ENCODE peak calls at places on chromosomes 11 and 22, in ten cellular contexts. B, M, O, L, D, J, X, W, K and V are unnamed samples.

GRCh38 chr22:49780992-49781782 is 46.5 kb downstream of the BRD1 start:
- DNase-seq in B (no peak), M (no peak), O (no peak), L (no peak), D (no peak), J (no peak), X (no peak), W (no peak), K (no peak), V (no peak)

GRCh38 chr22:35154937-35155387 is 89.0 kb downstream of the ISX start:
- DNase-seq in B (peak), M (peak), O (peak), L (peak), D (peak), J (peak), X (peak), W (peak), K (no peak), V (peak)

GRCh38 chr11:27174026-27174425 is 133.4 kb downstream of the BBOX1 start:
- DNase-seq in B (no peak), M (no peak), O (no peak), L (no peak), D (no peak), J (no peak), X (peak), W (peak), K (no peak), V (no peak)

GRCh38 chr11:3014314-3014938 is 22.3 kb upstream of the NAP1L4 start:
- DNase-seq in B (peak), M (no peak), O (no peak), L (no peak), D (no peak), J (no peak), X (no peak), W (no peak), K (no peak), V (peak)

GRCh38 chr22:35627267-35628041 is 10.3 kb upstream of the MB start:
- DNase-seq in B (peak), M (peak), O (peak), L (peak), D (peak), J (peak), X (peak), W (peak), K (no peak), V (peak)

GRCh38 chr11:128582496-128583366 is 4.6 kb downstream of the ETS1 start:
- DNase-seq in B (no peak), M (no peak), O (no peak), L (peak), D (no peak), J (no peak), X (no peak), W (no peak), K (no peak), V (no peak)

GRCh38 chr11:69487391-69487790 is 5.9 kb downstream of the LINC01488 start:
- DNase-seq in B (no peak), M (no peak), O (no peak), L (no peak), D (no peak), J (no peak), X (no peak), W (no peak), K (no peak), V (no peak)

GRCh38 chr11:110297726-110298297 is 1.4 kb upstream of the RDX start:
- DNase-seq in B (no peak), M (no peak), O (no peak), L (no peak), D (no peak), J (no peak), X (no peak), W (no peak), K (no peak), V (no peak)

GRCh38 chr11:120912504-120912903 is 111.4 kb upstream of the TBCEL start:
- DNase-seq in B (no peak), M (peak), O (no peak), L (peak), D (no peak), J (no peak), X (peak), W (no peak), K (no peak), V (no peak)

GRCh38 chr11:126416542-126417090 is 61.1 kb downstream of the ST3GAL4 start:
- DNase-seq in B (peak), M (no peak), O (peak), L (no peak), D (peak), J (peak), X (no peak), W (peak), K (no peak), V (peak)

GRCh38 chr11:129364143-129364654 is 11.4 kb upstream of the BARX2 start:
- DNase-seq in B (peak), M (peak), O (peak), L (peak), D (peak), J (peak), X (peak), W (peak), K (no peak), V (peak)

GRCh38 chr11:121059605-121060004 is 35.7 kb downstream of the TBCEL start:
- DNase-seq in B (no peak), M (no peak), O (no peak), L (no peak), D (no peak), J (no peak), X (no peak), W (no peak), K (no peak), V (no peak)

GRCh38 chr22:29032014-29032475 is 29.6 kb downstream of the C22orf31 start:
- DNase-seq in B (no peak), M (no peak), O (no peak), L (no peak), D (peak), J (no peak), X (peak), W (no peak), K (no peak), V (no peak)

GRCh38 chr11:35155677-35156076 is 16.7 kb downstream of the CD44 start:
- DNase-seq in B (no peak), M (no peak), O (no peak), L (no peak), D (no peak), J (no peak), X (no peak), W (no peak), K (no peak), V (no peak)
- H3K27ac ChIP-seq in B (no peak), M (no peak), O (no peak), L (no peak), D (no peak), J (no peak), X (no peak), W (no peak), K (peak), V (no peak)

GRCh38 chr11:72038491-72038890 is 39.8 kb downstream of the IL18BP start:
- DNase-seq in B (peak), M (no peak), O (peak), L (no peak), D (peak), J (peak), X (no peak), W (peak), K (no peak), V (no peak)

GRCh38 chr11:72039108-72039850 is 40.6 kb downstream of the IL18BP start:
- DNase-seq in B (peak), M (no peak), O (no peak), L (no peak), D (peak), J (no peak), X (no peak), W (peak), K (no peak), V (no peak)

GRCh38 chr11:72042059-72042425 is 38.3 kb downstream of the NUMA1 start:
- DNase-seq in B (no peak), M (no peak), O (no peak), L (no peak), D (no peak), J (no peak), X (no peak), W (no peak), K (no peak), V (no peak)

GRCh38 chr11:72041364-72042058 is 38.8 kb downstream of the NUMA1 start:
- DNase-seq in B (peak), M (peak), O (peak), L (peak), D (peak), J (peak), X (peak), W (peak), K (no peak), V (peak)

DNA sequence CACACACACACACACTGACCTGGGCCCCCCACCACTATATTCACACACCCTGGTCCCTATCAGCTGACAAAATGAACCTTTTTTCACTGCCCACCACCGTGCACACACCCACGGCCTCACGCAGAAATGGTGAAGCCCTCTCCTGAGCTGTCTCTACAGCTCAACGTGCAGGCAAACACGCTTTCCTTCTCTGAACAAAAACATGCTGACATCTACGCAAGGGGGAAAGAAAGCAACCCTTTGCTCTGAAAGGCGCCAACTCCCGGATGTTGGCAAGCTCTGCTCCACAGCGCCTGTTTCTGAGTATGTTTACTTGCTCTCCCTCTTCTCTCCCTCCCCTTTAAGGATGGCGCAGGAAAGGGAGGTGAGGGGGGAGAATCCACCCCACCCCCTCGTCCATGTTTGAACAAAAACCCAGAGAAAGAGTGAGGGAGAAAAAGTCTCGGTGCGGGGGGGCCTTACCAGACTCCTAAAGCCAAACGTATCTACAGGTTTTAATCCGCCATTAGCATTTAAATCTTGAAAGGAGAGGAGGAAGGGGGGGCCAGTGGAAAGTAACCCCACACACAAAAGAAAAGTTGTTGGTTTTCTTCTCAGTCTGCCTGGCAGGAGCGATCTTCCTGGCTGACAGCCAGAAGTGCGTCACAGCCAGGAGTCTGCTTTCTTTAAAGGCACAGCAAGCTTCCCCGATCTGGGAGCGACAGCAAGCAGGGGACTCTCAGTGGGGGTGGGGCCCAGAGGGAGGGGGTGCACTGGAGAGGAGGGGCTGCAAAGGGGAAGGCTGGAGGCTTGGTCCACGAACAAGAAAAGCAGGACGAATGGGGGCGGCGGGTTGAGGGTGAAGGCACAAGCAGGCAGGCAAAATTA is 39.6 kb downstream of the NUMA1 start:
- DNase-seq in B (peak), M (peak), O (peak), L (peak), D (peak), J (peak), X (peak), W (peak), K (no peak), V (peak)
- TF ChIP-seq POLR2A in B (peak), M (no peak), O (peak), L (no peak), D (no peak), J (peak), X (no peak), W (no peak), K (peak), V (no peak)

DNA sequence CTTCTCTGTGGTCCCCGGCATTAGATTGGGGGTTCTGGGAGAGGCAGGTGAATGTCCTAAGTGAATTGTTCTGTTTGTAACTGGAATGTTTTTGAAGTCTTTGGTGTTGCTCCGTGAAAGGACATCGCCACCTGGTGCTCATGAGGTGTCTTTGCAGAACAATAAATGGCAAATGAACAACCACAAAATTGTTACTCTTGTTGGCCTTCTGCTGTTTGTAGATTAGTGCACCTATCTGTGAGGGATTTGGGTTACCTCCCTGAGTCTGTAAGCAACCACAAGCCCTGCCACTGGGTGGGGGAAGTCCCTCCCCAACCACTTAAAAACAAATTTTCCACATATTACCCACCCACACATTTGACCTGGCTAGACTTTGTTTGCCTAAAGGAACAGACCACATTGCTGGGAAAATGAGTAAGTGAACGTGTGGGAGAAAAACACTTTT is 4.7 kb downstream of the MPEG1 start:
- DNase-seq in B (no peak), M (no peak), O (peak), L (peak), D (peak), J (peak), X (peak), W (peak), K (no peak), V (peak)
- TF ChIP-seq CTCF in B (peak), M (peak), O (peak), L (peak), D (peak), J (peak), X (peak), W (peak), K (peak), V (peak)

GRCh38 chr11:134950692-134951304 is 538.8 kb upstream of the B3GAT1 start:
- DNase-seq in B (no peak), M (no peak), O (no peak), L (no peak), D (no peak), J (no peak), X (no peak), W (no peak), K (no peak), V (no peak)

GRCh38 chr11:134947556-134947955 is 535.5 kb upstream of the B3GAT1 start:
- DNase-seq in B (no peak), M (no peak), O (no peak), L (no peak), D (no peak), J (no peak), X (no peak), W (no peak), K (no peak), V (no peak)

GRCh38 chr11:134951305-134951700 is 539.3 kb upstream of the B3GAT1 start:
- DNase-seq in B (no peak), M (no peak), O (no peak), L (no peak), D (no peak), J (peak), X (no peak), W (no peak), K (no peak), V (no peak)

GRCh38 chr11:134949716-134950115 is 537.7 kb upstream of the B3GAT1 start:
- DNase-seq in B (no peak), M (no peak), O (no peak), L (no peak), D (no peak), J (no peak), X (no peak), W (no peak), K (no peak), V (no peak)

DNA sequence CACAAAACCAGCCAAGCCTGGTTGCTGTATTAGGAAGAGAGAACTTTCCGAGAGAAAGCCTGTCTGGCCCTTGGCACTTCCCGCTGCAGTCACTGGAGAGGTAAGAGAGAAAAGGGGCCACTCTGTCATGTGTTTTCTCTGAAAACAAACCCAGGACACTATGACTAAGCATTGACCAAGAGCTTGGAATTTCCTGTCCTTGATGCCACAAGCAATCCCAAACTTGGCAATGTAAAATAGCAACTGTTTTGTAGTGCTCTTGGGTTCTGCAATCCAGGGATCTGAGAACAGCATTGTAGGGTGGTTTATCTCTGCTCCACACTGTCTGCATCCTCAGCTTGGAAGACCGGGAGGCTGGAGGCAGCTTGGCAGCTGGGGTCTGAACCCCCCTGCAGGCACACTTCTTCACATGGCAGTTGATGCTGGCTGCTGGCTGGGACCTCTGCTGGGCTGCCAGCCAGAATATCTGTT is 537.1 kb upstream of the B3GAT1 start:
- DNase-seq in B (no peak), M (peak), O (peak), L (no peak), D (no peak), J (peak), X (peak), W (no peak), K (no peak), V (no peak)
- H3K27ac ChIP-seq in B (no peak), M (no peak), O (no peak), L (no peak), D (no peak), J (no peak), X (no peak), W (no peak), K (no peak), V (no peak)

GRCh38 chr11:62786318-62787004 is 741 bp upstream of the TMEM179B start:
- DNase-seq in B (peak), M (peak), O (peak), L (peak), D (peak), J (peak), X (peak), W (peak), K (no peak), V (peak)

GRCh38 chr11:62791501-62792192 is at the start of gene TMEM223:
- DNase-seq in B (peak), M (peak), O (peak), L (peak), D (peak), J (peak), X (peak), W (peak), K (no peak), V (peak)

GRCh38 chr11:62788991-62789390 is 1.8 kb downstream of the TMEM179B start:
- DNase-seq in B (no peak), M (no peak), O (no peak), L (no peak), D (no peak), J (no peak), X (no peak), W (no peak), K (no peak), V (no peak)

GRCh38 chr11:62789576-62789975 is 2.2 kb downstream of the TMEM223 start:
- DNase-seq in B (no peak), M (no peak), O (no peak), L (no peak), D (no peak), J (no peak), X (no peak), W (no peak), K (no peak), V (no peak)

GRCh38 chr11:62787005-62787759 is at the start of gene TMEM179B:
- DNase-seq in B (peak), M (peak), O (peak), L (peak), D (peak), J (peak), X (peak), W (peak), K (no peak), V (peak)
- TF ChIP-seq POLR2A in B (peak), M (peak), O (peak), L (peak), D (peak), J (peak), X (peak), W (peak), K (no peak), V (peak)

GRCh38 chr11:58434217-58434616 is 6.3 kb upstream of the OR5B2 start:
- DNase-seq in B (no peak), M (no peak), O (no peak), L (no peak), D (no peak), J (no peak), X (no peak), W (no peak), K (no peak), V (no peak)
- TF ChIP-seq CTCF in B (no peak), M (no peak), O (no peak), L (no peak), D (no peak), J (no peak), X (no peak), W (no peak), K (no peak), V (no peak)

GRCh38 chr22:20889025-20889704 is 28.0 kb upstream of the CRKL start:
- DNase-seq in B (no peak), M (no peak), O (no peak), L (no peak), D (no peak), J (no peak), X (no peak), W (no peak), K (no peak), V (peak)
- H3K27ac ChIP-seq in B (no peak), M (no peak), O (no peak), L (no peak), D (no peak), J (no peak), X (no peak), W (no peak), K (no peak), V (no peak)

DNA sequence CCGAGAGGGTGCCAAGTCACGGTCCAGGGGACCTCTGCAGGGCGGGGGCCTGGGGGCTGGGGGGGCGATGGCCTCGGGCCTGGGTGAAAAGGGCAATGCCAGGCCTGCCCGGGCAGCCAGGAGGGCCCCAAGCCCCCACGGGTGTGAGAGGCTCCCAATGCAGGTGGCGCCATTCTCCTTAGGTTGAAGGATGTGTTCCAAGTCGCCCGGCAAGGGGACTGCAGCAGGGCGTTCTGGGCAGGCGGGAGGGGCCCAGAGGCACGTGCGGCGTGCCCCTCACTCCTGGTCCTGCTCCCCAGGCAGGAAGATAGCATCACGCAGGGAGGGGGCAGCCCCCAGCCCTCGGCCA is 730 bp upstream of the TNNI2 start:
- DNase-seq in B (no peak), M (no peak), O (peak), L (no peak), D (no peak), J (no peak), X (no peak), W (no peak), K (no peak), V (no peak)
- TF ChIP-seq POLR2A in B (no peak), M (no peak), O (no peak), L (no peak), D (no peak), J (no peak), X (no peak), W (no peak), K (no peak), V (no peak)

DNA sequence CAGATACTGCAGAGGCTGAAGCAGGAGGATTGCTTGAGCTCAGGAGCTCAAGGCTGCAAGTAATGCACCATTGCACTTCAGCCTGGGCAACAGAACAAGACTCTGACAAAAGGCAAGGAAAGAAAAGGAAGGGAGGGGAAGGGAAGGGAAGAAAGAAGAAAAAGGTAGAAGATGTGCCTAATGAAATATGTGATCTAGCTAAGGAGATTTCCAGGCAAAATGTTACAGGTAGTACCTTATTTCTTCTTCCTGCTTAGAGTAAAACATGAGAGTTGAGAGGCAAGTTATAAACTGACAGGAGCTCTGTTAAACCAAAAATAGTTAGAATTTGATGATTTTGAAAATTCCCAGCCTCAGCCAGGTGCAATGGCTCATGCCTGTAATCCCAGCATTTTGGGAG is 4.7 kb upstream of the PELI3 start:
- DNase-seq in B (no peak), M (no peak), O (no peak), L (no peak), D (no peak), J (no peak), X (no peak), W (no peak), K (no peak), V (no peak)
- TF ChIP-seq CTCF in B (no peak), M (no peak), O (no peak), L (no peak), D (no peak), J (no peak), X (no peak), W (no peak), K (no peak), V (no peak)

GRCh38 chr11:74689666-74690065 is 41.6 kb downstream of the CHRDL2 start:
- DNase-seq in B (no peak), M (no peak), O (no peak), L (no peak), D (no peak), J (no peak), X (peak), W (no peak), K (no peak), V (no peak)
- H3K27ac ChIP-seq in B (no peak), M (no peak), O (no peak), L (peak), D (no peak), J (no peak), X (no peak), W (no peak), K (no peak), V (no peak)